ENCODE peak calls at places on chromosomes 12 and 14, in seven cellular contexts. K is heart right ventricle; S is AG04450; H is bronchial epithelial cell; O is mammary epithelial cell; C is fibroblast of lung; L is CD4-positive, alpha-beta T cell. Z is an unnamed sample. For H3K27me3, the result is how much of the 10 kb centered on the place peaks cover.

GRCh38 chr12:42084522-42084921 is 60.2 kb downstream of the GXYLT1 start:
- DNase-seq in H (no peak), K (no peak), L (no peak), O (no peak), S (no peak), C (no peak), Z (no peak)

GRCh38 chr14:100294213-100294962 is 11.9 kb downstream of the SLC25A29 start:
- DNase-seq in S (no peak), O (no peak), L (no peak), K (no peak), C (no peak), H (no peak), Z (peak)

GRCh38 chr14:50599700-50600444 is 39.9 kb downstream of the ATL1 start:
- DNase-seq in C (peak), S (no peak), O (peak), L (no peak), H (peak), K (no peak), Z (no peak)

GRCh38 chr14:106024983-106025604 is 498.7 kb downstream of the TMEM121 start:
- DNase-seq in H (no peak), O (no peak), L (peak), S (no peak), K (no peak), C (no peak), Z (no peak)

GRCh38 chr12:44873898-44874297 is 2.2 kb downstream of the NELL2 start:
- DNase-seq in H (no peak), C (peak), O (no peak), K (no peak), L (no peak), S (no peak), Z (no peak)

GRCh38 chr12:109277899-109278762 is 31.0 kb downstream of the FOXN4 start:
- DNase-seq in H (peak), O (peak), L (no peak), K (no peak), C (no peak), S (peak), Z (no peak)

GRCh38 chr14:91164676-91165075 is 50.8 kb downstream of the DGLUCY start:
- DNase-seq in H (peak), K (peak), S (no peak), L (no peak), O (peak), C (no peak), Z (peak)

GRCh38 chr12:25529738-25530137 is 23.3 kb downstream of the LMNTD1 start:
- DNase-seq in S (no peak), L (no peak), O (peak), K (no peak), H (peak), C (peak), Z (no peak)

GRCh38 chr12:124790650-124791400 is 72.8 kb downstream of the SCARB1 start:
- DNase-seq in L (no peak), O (no peak), S (no peak), C (no peak), H (no peak), K (no peak), Z (no peak)

GRCh38 chr14:77760381-77761204 is at the start of gene SNW1:
- DNase-seq in K (peak), H (peak), L (peak), C (peak), S (peak), O (peak), Z (peak)

GRCh38 chr14:31138301-31138700 is 69.3 kb downstream of the HECTD1 start:
- DNase-seq in C (no peak), L (no peak), S (no peak), H (no peak), O (no peak), K (no peak), Z (no peak)

GRCh38 chr12:65308601-65309071 is 30.2 kb downstream of the MSRB3 start:
- DNase-seq in L (no peak), S (no peak), H (peak), C (peak), K (no peak), O (peak), Z (no peak)

GRCh38 chr12:27272375-27273028 is 28.4 kb downstream of the STK38L start:
- DNase-seq in O (no peak), L (no peak), K (no peak), S (no peak), H (no peak), C (peak), Z (no peak)

GRCh38 chr14:69487771-69488170 is 3.2 kb downstream of the PLEKHD1 start:
- DNase-seq in O (no peak), H (no peak), L (no peak), K (no peak), C (no peak), S (no peak), Z (no peak)

GRCh38 chr14:66070542-66071319 is 415.4 kb upstream of the CCDC196 start:
- DNase-seq in S (no peak), K (peak), C (no peak), H (peak), O (peak), L (peak), Z (no peak)

GRCh38 chr12:130713581-130713991 is 2.5 kb downstream of the RIMBP2 start:
- DNase-seq in H (no peak), L (no peak), K (no peak), C (no peak), S (no peak), O (no peak), Z (no peak)

GRCh38 chr12:32548691-32549412 is 130.2 kb upstream of the DNM1L start:
- DNase-seq in O (peak), K (peak), C (peak), H (no peak), S (no peak), L (no peak), Z (no peak)

GRCh38 chr14:105275267-105275946 is 25.4 kb downstream of the BRF1 start:
- DNase-seq in L (no peak), K (no peak), H (no peak), C (peak), S (peak), O (no peak), Z (no peak)

GRCh38 chr12:27236498-27236897 is 7.6 kb upstream of the STK38L start:
- DNase-seq in K (no peak), C (peak), O (peak), S (no peak), L (no peak), H (peak), Z (no peak)

GRCh38 chr14:69708586-69709169 is 58.3 kb upstream of the SRSF5 start:
- DNase-seq in L (peak), K (no peak), S (no peak), H (no peak), C (no peak), O (no peak), Z (no peak)

GRCh38 chr12:71315328-71315960 is 124.2 kb upstream of the LGR5 start:
- DNase-seq in K (no peak), L (no peak), S (no peak), O (no peak), H (peak), C (no peak), Z (peak)

GRCh38 chr12:27906127-27906500 is 66.4 kb downstream of the PTHLH start:
- DNase-seq in K (no peak), S (no peak), C (no peak), O (peak), H (no peak), L (no peak), Z (no peak)

GRCh38 chr12:64747681-64748080 is 11.5 kb downstream of the GNS start:
- DNase-seq in K (no peak), H (no peak), C (peak), L (no peak), S (no peak), O (no peak), Z (no peak)

GRCh38 chr12:16573652-16574077 is 32.3 kb downstream of the LMO3 start:
- DNase-seq in C (no peak), S (no peak), H (peak), L (no peak), K (no peak), O (no peak), Z (peak)

GRCh38 chr12:92146865-92147264 is 1.2 kb upstream of the BTG1 start:
- DNase-seq in K (no peak), S (no peak), C (no peak), O (no peak), L (no peak), H (no peak), Z (no peak)

GRCh38 chr12:75636607-75637006 is 125.2 kb upstream of the KRR1 start:
- DNase-seq in S (no peak), L (no peak), K (no peak), C (no peak), O (no peak), H (no peak), Z (no peak)

GRCh38 chr14:52031781-52032180 is 37.1 kb downstream of the NID2 start:
- DNase-seq in L (no peak), H (no peak), S (no peak), C (peak), K (peak), O (peak), Z (no peak)

GRCh38 chr14:64841772-64842490 is 37.8 kb downstream of the SPTB start:
- DNase-seq in H (no peak), O (no peak), S (no peak), K (peak), L (no peak), C (peak), Z (no peak)

DNA sequence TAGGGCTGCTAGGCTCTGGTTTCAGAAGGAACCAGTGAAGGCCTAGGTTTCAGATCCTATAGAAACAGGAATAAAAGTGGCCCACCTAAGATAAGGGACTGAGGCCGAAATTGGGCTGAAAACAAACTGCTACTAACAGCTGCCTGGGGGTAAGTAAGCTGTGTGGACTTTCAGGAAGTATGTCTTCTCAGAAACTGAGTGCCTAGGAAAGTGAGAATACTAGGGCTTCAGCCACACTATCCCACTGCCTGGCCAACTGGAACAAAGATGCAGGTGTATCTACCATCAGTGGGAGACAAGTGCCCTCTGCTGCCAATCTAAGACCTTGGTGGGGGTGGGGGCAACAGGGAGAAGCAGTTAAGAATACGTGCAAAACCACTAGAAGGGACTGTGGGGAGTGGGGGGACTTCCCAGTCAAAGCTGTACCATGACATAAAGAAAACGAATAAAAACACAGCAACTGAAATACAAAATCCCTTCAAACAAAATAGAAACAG is 82.5 kb downstream of the MED13L start:
- DNase-seq in C (no peak), H (no peak), S (no peak), L (peak), O (no peak), K (no peak), Z (no peak)
- TF ChIP-seq CTCF in C (no peak), H (no peak), S (no peak), L (no peak), O (no peak), K (no peak), Z (no peak)

GRCh38 chr12:1848146-1848545 is 27.8 kb downstream of the LRTM2 start:
- DNase-seq in C (no peak), H (no peak), O (no peak), S (no peak), L (no peak), K (no peak), Z (no peak)
- H3K27me3 ChIP-seq in C (under half), H (under half), O (under half), S (under half), L (under half), K (under half), Z (under half)

GRCh38 chr12:43676183-43676813 is 82.3 kb downstream of the PUS7L start:
- DNase-seq in K (no peak), H (peak), S (no peak), C (no peak), L (no peak), O (peak), Z (no peak)
- TF ChIP-seq CTCF in K (peak), H (peak), S (peak), C (peak), L (no peak), O (peak), Z (peak)

GRCh38 chr14:99263564-99264330 is 8.2 kb downstream of the BCL11B start:
- DNase-seq in C (no peak), H (no peak), S (no peak), O (no peak), K (no peak), L (no peak), Z (no peak)

GRCh38 chr14:99260116-99260515 is 11.9 kb downstream of the BCL11B start:
- DNase-seq in S (no peak), C (no peak), O (no peak), K (no peak), H (no peak), L (no peak), Z (no peak)

GRCh38 chr14:99260652-99261551 is 11.1 kb downstream of the BCL11B start:
- DNase-seq in H (no peak), S (no peak), C (no peak), L (peak), K (no peak), O (no peak), Z (no peak)

GRCh38 chr14:99262977-99263448 is 9.0 kb downstream of the BCL11B start:
- DNase-seq in L (no peak), S (no peak), C (no peak), H (no peak), O (no peak), K (no peak), Z (no peak)

GRCh38 chr14:99261916-99262787 is 9.8 kb downstream of the BCL11B start:
- DNase-seq in O (no peak), S (no peak), H (no peak), L (peak), C (no peak), K (no peak), Z (no peak)
- H3K27me3 ChIP-seq in O (under half), S (under half), H (under half), L (under half), C (under half), K (under half), Z (half or more)

GRCh38 chr12:99137124-99137845 is 492.2 kb downstream of the APAF1 start:
- DNase-seq in H (no peak), O (no peak), L (no peak), K (no peak), C (no peak), S (no peak), Z (no peak)
- TF ChIP-seq CTCF in H (no peak), O (no peak), L (no peak), K (no peak), C (no peak), S (no peak), Z (no peak)

DNA sequence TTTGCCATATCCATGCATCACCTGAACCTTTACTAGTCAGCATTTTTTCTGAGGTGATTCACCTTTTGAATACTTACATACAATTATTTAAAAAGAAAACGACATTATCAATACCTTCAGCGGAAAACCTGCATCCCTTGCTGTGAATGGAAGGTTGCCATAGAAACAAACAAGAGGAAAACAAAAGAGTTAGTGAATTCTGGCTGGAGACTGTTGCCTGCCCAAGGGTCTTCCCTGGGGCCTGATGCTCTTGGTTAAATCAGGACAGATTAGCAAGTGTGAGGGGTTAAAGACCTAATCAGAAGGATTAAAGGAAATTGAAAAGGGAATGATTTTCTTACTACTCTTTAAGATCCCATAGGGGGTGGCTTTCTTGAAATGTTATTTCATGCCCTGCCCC is 96.0 kb upstream of the WSCD2 start:
- DNase-seq in K (no peak), O (no peak), H (no peak), S (no peak), L (no peak), C (no peak), Z (no peak)
- H3K27me3 ChIP-seq in K (under half), O (under half), H (under half), S (under half), L (under half), C (under half), Z (under half)

GRCh38 chr14:94748667-94749347 is 21.1 kb downstream of the GSC start:
- DNase-seq in K (no peak), L (no peak), S (no peak), O (no peak), C (no peak), H (peak), Z (no peak)
- TF ChIP-seq CTCF in K (peak), L (peak), S (peak), O (peak), C (peak), H (peak), Z (peak)

DNA sequence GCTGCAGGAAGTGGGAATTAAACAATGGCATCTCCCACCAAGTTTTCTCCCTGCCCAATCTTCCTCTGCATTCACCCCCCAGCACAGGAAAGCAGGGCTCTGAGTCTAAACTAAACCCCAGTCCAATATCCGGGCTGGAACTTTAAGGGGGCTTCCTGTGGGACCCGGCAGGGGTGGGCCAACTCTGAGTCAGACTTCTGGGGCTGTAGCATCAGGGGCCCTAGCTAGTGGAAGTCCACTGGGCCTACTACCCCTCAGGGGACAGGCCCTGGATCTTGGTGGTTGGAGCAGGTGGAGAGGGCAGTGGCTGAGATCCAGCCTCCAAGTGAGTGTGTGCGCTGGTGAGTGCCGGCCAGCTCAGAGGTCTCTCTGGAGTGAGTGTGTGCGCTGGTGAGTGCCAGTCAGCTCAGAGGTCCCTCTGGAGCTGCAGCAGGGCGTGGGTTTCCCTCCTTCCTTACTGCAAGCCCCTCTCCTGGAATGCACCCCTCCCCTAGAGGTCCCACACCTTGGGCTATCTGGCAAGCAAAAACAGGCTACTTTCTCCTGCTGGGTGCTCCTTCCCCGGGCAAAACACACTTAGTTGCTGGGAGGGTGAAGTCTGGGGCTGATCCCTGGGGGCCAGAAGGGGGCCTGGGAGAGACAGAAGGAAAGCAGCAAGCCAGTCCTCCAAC is 5.6 kb upstream of the LHX5 start:
- DNase-seq in C (no peak), S (no peak), L (no peak), H (no peak), O (no peak), K (no peak), Z (no peak)
- H3K27me3 ChIP-seq in C (half or more), S (half or more), L (half or more), H (half or more), O (half or more), K (under half), Z (half or more)

GRCh38 chr14:61502459-61503093 is 181.2 kb downstream of the PRKCH start:
- DNase-seq in L (no peak), H (peak), O (peak), C (peak), K (no peak), S (no peak), Z (no peak)

GRCh38 chr14:61503167-61503801 is 181.9 kb downstream of the PRKCH start:
- DNase-seq in S (no peak), L (peak), C (peak), H (peak), O (peak), K (no peak), Z (no peak)

GRCh38 chr14:61505815-61506809 is 184.7 kb downstream of the PRKCH start:
- DNase-seq in H (no peak), S (no peak), K (no peak), L (no peak), C (peak), O (no peak), Z (no peak)

GRCh38 chr14:61501714-61502458 is 180.5 kb downstream of the PRKCH start:
- DNase-seq in S (no peak), L (no peak), K (no peak), C (no peak), H (no peak), O (no peak), Z (no peak)

DNA sequence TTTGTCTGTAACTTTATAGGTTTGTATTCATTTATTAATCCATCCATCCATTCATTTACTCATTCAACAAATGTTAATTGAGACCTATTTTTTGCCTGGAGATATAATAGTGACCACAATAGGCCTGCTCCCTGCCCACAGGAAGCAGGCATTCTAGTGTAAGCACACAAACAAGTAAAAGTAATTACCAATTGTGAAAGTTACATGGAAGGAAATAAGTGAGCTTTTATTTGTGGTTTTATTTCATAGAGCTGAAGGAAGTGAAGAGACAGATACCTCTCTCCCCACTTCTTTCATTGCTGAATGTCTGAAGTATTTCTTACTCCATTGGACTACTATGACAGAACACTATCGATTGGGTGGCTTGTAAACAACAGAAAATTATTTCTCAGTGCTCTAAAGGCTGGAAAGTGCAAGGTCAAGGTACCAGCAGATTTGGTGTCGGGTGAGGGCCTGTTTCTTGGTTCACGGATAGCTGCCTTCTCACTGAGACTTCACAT is 183.5 kb downstream of the PRKCH start:
- DNase-seq in C (no peak), H (no peak), S (no peak), O (no peak), L (no peak), K (no peak), Z (no peak)
- TF ChIP-seq CTCF in C (no peak), H (no peak), S (no peak), O (no peak), L (no peak), K (no peak), Z (no peak)

Z was measured in left lung.